ENCODE peak calls at places on chromosomes 12 and 14, in nine cellular contexts. X is HCT116; P is foreskin fibroblast; G is NCI-H1694 treated with DMSO at 0.1 percent for 48 hours; U is activated CD8-positive, alpha-beta memory T cell treated with anti-CD3 and anti-CD28 coated beads for 48 hours; M is GM04504; Q is HTR-8/SVneo; F is HFFc6; C is fibroblast of the aortic adventitia. H is an unnamed sample.

GRCh38 chr14:102883028-102883953 is 39.2 kb upstream of the AMN start:
- DNase-seq in X (no peak), F (no peak), P (no peak), G (no peak), U (no peak), Q (no peak), M (no peak), C (no peak), H (no peak)

GRCh38 chr12:47739959-47740358 is 14.7 kb upstream of the ENDOU start:
- DNase-seq in F (no peak), P (no peak), G (no peak), U (no peak), Q (no peak), C (no peak), X (no peak), M (no peak), H (no peak)

GRCh38 chr14:81269100-81269978 is 48.6 kb upstream of the GTF2A1 start:
- DNase-seq in U (no peak), G (peak), P (peak), X (peak), M (peak), C (peak), Q (peak), F (peak), H (no peak)

GRCh38 chr14:26319139-26319864 is 278.5 kb downstream of the NOVA1 start:
- DNase-seq in Q (no peak), X (no peak), P (no peak), F (no peak), G (no peak), M (no peak), C (no peak), U (no peak), H (no peak)

GRCh38 chr12:93978553-93978952 is 169.8 kb upstream of the PLXNC1 start:
- DNase-seq in G (no peak), Q (no peak), M (peak), C (peak), P (peak), F (peak), X (no peak), U (no peak), H (no peak)

GRCh38 chr12:122992386-122992785 is 11.9 kb downstream of the ARL6IP4 start:
- DNase-seq in Q (no peak), F (no peak), C (no peak), M (no peak), U (no peak), G (no peak), X (no peak), P (no peak), H (no peak)

GRCh38 chr12:116153096-116153495 is 124.4 kb downstream of the MED13L start:
- DNase-seq in M (no peak), F (no peak), P (no peak), C (no peak), Q (no peak), G (no peak), U (no peak), X (no peak), H (no peak)

GRCh38 chr12:92403210-92404175 is 257.8 kb upstream of the BTG1 start:
- DNase-seq in Q (no peak), U (no peak), X (no peak), P (no peak), F (no peak), C (no peak), M (no peak), G (no peak), H (no peak)

GRCh38 chr14:70061108-70061507 is 127.6 kb downstream of the SLC8A3 start:
- DNase-seq in M (no peak), U (no peak), P (no peak), C (no peak), X (no peak), G (no peak), F (no peak), Q (no peak), H (no peak)

GRCh38 chr12:52216807-52217206 is 16.2 kb upstream of the KRT7 start:
- DNase-seq in F (no peak), X (no peak), G (no peak), M (no peak), C (no peak), Q (no peak), P (no peak), U (no peak), H (no peak)

GRCh38 chr14:105739331-105740102 is 213.1 kb downstream of the TMEM121 start:
- DNase-seq in U (no peak), Q (no peak), X (no peak), C (no peak), M (no peak), P (no peak), G (no peak), F (no peak), H (no peak)